ENCODE peak calls at places on chromosome 10, in seven cellular contexts. Q is neural progenitor cell, O is GM23338, Y is MM.1S, A is astrocyte, T is SK-N-SH, R is hepatocyte. I is an unnamed sample.

GRCh38 chr10:103472005-103472404 is 7.0 kb downstream of the CALHM3 start:
- DNase-seq in Q (no peak), O (no peak), Y (peak; percentile 63), A (no peak), T (no peak), R (no peak), I (peak; percentile 84)

GRCh38 chr10:116470071-116470470 is 42.4 kb downstream of the PNLIPRP3 start:
- DNase-seq in Q (no peak), O (no peak), Y (no peak), A (no peak), T (no peak), R (peak; percentile 14), I (no peak)

GRCh38 chr10:70578371-70578947 is 24.1 kb downstream of the PRF1 start:
- DNase-seq in Q (no peak), O (no peak), Y (peak; percentile 96), A (peak; percentile 99), T (no peak), R (no peak), I (no peak)

GRCh38 chr10:54800677-54801480 is at the start of gene PCDH15:
- DNase-seq in Q (peak; percentile 85), O (peak; percentile 80), Y (peak; percentile 88), A (peak; percentile 53), T (peak; percentile 37), R (peak; percentile 57), I (no peak)

GRCh38 chr10:106355450-106355849 is 809.1 kb downstream of the SORCS1 start:
- DNase-seq in Q (peak; percentile 29), O (peak; percentile 46), Y (no peak), A (no peak), T (peak; percentile 8), R (no peak), I (no peak)

GRCh38 chr10:86024555-86025001 is 342.0 kb downstream of the GRID1 start:
- DNase-seq in Q (no peak), O (no peak), Y (no peak), A (no peak), T (peak; percentile 42), R (no peak), I (no peak)

GRCh38 chr10:104478380-104478779 is 124.7 kb downstream of the CFAP58 start:
- DNase-seq in Q (no peak), O (no peak), Y (no peak), A (peak; percentile 6), T (no peak), R (no peak), I (no peak)

GRCh38 chr10:46525824-46526681 is 30.4 kb downstream of the GPRIN2 start:
- DNase-seq in Q (no peak), O (no peak), Y (no peak), A (peak; percentile 43), T (no peak), R (no peak), I (no peak)

GRCh38 chr10:44947356-44948152 is 12.0 kb upstream of the RASSF4 start:
- DNase-seq in Q (no peak), O (no peak), Y (no peak), A (no peak), T (no peak), R (no peak), I (peak; percentile 81)
- H3K4me2 ChIP-seq in Q (no peak overlapping the region), O (no peak overlapping the region), Y (no peak overlapping the region), A (no peak overlapping the region), T (no peak overlapping the region), R (no peak overlapping the region), I (peak overlapping the region; percentile 77)

GRCh38 chr10:75648854-75649253 is 217.4 kb downstream of the LRMDA start:
- DNase-seq in Q (no peak), O (no peak), Y (no peak), A (no peak), T (no peak), R (no peak), I (no peak)

GRCh38 chr10:75650648-75651047 is 219.2 kb downstream of the LRMDA start:
- DNase-seq in Q (no peak), O (peak; percentile 3), Y (no peak), A (no peak), T (no peak), R (no peak), I (no peak)

GRCh38 chr10:75652136-75652535 is 220.7 kb downstream of the LRMDA start:
- DNase-seq in Q (no peak), O (no peak), Y (no peak), A (peak; percentile 31), T (no peak), R (no peak), I (no peak)

GRCh38 chr10:75653761-75654160 is 222.3 kb downstream of the LRMDA start:
- DNase-seq in Q (no peak), O (no peak), Y (no peak), A (no peak), T (no peak), R (no peak), I (no peak)

DNA sequence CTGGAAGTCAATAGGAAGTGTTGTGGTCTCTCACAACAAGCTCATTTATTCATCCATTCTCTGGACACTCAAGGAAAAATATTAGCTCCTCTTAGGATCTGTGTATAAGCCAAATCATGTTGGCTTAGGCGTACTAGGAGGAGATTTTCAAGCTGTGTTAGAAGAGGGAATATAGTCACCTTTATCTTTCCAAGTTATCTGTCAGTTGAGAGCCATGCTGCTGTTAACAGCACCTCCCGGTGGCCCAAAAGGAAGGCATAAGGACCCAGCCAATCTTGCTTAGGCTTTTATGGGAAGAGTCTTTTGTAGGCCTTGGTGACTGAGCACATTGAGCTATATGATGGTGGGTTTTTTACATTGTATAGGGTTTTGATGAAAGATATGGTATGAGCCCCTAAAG is 220.0 kb downstream of the LRMDA start:
- DNase-seq in Q (peak; percentile 55), O (peak; percentile 74), Y (peak; percentile 36), A (no peak), T (no peak), R (no peak), I (no peak)
- H3K27ac ChIP-seq in Q (no peak overlapping the region), O (no peak overlapping the region), Y (no peak overlapping the region), A (no peak overlapping the region), T (no peak overlapping the region), R (no peak overlapping the region), I (no peak overlapping the region)

DNA sequence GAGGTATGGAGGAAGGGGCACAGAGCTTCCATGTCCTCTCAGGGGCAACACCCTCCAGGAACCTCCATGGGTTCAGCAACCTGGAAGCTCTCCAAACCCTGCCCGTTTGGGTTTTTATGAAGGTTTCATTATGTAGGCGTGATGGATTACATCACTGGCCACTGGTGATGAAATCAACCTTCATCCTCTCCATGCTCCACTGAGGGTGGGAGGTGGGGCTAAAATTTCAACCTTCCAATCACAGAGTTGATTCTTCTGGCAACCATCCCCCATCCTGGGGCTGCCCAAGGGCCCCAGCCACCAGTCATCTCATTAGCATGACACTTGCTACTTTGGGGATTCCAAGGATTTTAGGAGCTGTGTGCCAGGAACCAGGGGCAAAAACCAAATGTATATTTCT is 90.1 kb downstream of the TEX36 start:
- DNase-seq in Q (no peak), O (peak; percentile 8), Y (no peak), A (no peak), T (no peak), R (no peak), I (no peak)
- H2AFZ ChIP-seq in Q (no peak overlapping the region), O (peak overlapping the region; percentile 43), Y (no peak overlapping the region), A (no peak overlapping the region), T (no peak overlapping the region), R (no peak overlapping the region), I (no peak overlapping the region)

DNA sequence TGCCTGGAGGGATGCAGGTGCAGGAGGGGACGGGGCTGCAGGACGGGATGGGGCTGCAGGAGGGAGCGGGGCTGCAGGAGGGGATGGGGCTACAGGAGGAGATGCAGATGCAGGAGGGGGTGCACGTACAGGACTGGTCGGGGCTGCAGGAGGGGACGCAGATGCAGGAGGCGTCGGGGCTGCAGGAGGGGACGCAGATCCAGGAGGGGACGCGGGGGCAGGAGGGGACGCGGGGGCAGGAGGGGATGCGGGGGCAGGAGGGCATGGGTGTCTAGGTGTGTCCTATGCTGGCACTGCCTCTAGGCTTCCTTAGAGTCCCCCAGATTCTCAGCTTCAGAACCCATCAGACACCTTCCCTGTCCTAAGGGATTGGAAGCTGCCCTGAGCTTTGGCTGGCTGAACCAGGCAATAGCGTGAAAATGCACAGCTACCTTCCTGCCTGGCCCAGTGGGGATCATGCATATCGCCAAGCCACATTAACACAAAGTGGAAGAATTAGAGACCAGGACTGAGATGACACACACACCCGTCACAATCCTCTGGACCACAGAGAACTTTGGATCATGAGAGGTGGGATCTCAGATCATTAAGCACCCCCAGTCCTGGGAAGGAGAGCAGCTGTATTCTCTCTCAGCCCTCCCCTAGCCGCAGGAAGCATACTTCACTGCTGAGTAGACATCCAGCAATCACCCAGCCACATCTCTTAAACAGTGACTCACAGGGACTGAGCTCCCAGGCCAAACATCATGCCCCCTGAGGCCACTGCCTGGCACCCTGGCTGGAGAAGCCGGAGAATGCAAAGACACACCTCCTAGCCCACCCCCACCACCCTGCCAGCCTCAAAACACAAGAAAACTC is 67.3 kb downstream of the VWA2 start:
- DNase-seq in Q (no peak), O (no peak), Y (no peak), A (peak; percentile 99), T (no peak), R (no peak), I (no peak)
- H3K4me2 ChIP-seq in Q (no peak overlapping the region), O (no peak overlapping the region), Y (no peak overlapping the region), A (peak overlapping the region; percentile 46), T (peak overlapping the region; percentile 51), R (no peak overlapping the region), I (no peak overlapping the region)

DNA sequence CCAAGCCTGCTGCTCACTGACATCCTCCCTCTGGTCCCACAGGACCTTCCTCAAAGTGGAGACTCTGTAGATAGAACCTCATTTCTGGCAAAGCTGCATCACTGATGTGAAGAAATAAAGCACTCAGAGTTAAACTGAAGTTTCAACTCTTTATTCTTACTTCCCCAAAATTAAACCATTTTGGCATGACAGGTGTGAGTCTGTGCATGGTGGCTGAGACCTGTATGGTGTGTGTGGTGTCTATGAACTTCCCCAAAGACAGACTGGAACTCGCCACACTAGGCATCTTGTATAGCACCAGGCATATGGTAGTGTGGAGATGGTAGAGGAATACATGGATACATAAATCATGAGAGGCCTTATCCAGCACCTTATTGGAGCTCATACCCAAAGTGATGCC is 6.6 kb upstream of the WDFY4 start:
- DNase-seq in Q (no peak), O (no peak), Y (no peak), A (no peak), T (no peak), R (no peak), I (peak; percentile 70)
- H3K27ac ChIP-seq in Q (no peak overlapping the region), O (no peak overlapping the region), Y (no peak overlapping the region), A (no peak overlapping the region), T (no peak overlapping the region), R (no peak overlapping the region), I (peak overlapping the region; percentile 97)

GRCh38 chr10:62335326-62335725 is 38.8 kb upstream of the ZNF365 start:
- DNase-seq in Q (no peak), O (no peak), Y (no peak), A (peak; percentile 50), T (no peak), R (no peak), I (no peak)
- H2AFZ ChIP-seq in Q (no peak overlapping the region), O (no peak overlapping the region), Y (no peak overlapping the region), A (no peak overlapping the region), T (no peak overlapping the region), R (no peak overlapping the region), I (no peak overlapping the region)

DNA sequence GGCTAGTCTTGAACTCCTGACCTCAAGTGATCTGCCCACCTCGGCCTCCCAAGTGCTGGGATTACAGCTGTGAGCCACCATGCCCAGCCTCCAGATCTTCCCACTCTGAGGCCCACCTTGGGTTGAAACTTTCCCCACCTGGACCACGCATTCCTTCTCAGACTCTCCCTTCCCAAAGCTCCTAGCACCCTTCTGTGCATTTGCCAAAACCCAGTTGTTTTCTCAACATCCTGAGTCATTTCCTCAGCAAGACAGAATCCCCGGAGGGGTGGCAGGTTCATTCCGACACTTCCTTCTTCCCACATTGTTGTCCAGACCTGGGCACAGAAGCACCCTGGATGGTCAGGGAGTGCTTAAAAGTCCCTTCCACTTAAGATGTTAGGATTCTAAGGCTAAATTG is 28.9 kb downstream of the BAG3 start:
- DNase-seq in Q (no peak), O (no peak), Y (no peak), A (peak; percentile 78), T (no peak), R (no peak), I (no peak)
- H3K4me2 ChIP-seq in Q (no peak overlapping the region), O (no peak overlapping the region), Y (no peak overlapping the region), A (peak overlapping the region; percentile 74), T (peak overlapping the region; percentile 49), R (no peak overlapping the region), I (no peak overlapping the region)

I was measured in Karpas-422.